ENCODE peak calls at places on chromosomes 12 and 14, in four cellular contexts. One of them, this sample, is unnamed.

GRCh38 chr14:103894034-103894722 is 34.1 kb upstream of the TDRD9 start:
- DNase-seq in NT2/D1: no peak
- DNase-seq in HCT116: no peak
- DNase-seq in PC-3: no peak
- DNase-seq in this sample: no peak

GRCh38 chr12:8077207-8077606 is 4.9 kb upstream of the NECAP1 start:
- DNase-seq in PC-3: peak; percentile 65
- DNase-seq in NT2/D1: peak; percentile 52
- DNase-seq in HCT116: no peak
- DNase-seq in this sample: peak; percentile 57

GRCh38 chr14:67311868-67312267 is 47.7 kb downstream of the ATP6V1D start:
- DNase-seq in NT2/D1: no peak
- DNase-seq in HCT116: no peak
- DNase-seq in PC-3: peak; percentile 88
- DNase-seq in this sample: no peak

GRCh38 chr12:44628180-44628579 is 247.9 kb downstream of the NELL2 start:
- DNase-seq in PC-3: no peak
- DNase-seq in HCT116: no peak
- DNase-seq in NT2/D1: no peak
- DNase-seq in this sample: no peak

GRCh38 chr12:124655317-124656213 is 88.2 kb upstream of the NCOR2 start:
- DNase-seq in HCT116: no peak
- DNase-seq in PC-3: no peak
- DNase-seq in NT2/D1: peak; percentile 94
- DNase-seq in this sample: peak; percentile 90

GRCh38 chr12:42285431-42285830 is 40.5 kb downstream of the ZCRB1 start:
- DNase-seq in HCT116: no peak
- DNase-seq in NT2/D1: no peak
- DNase-seq in PC-3: no peak
- DNase-seq in this sample: no peak

GRCh38 chr12:21130998-21131397 is at the start of gene SLCO1B1:
- DNase-seq in NT2/D1: no peak
- DNase-seq in PC-3: no peak
- DNase-seq in HCT116: no peak
- DNase-seq in this sample: no peak

GRCh38 chr12:107027304-107028053 is 40.5 kb upstream of the MTERF2 start:
- DNase-seq in NT2/D1: no peak
- DNase-seq in HCT116: peak; percentile 52
- DNase-seq in PC-3: peak; percentile 98
- DNase-seq in this sample: peak; percentile 98

GRCh38 chr12:22230280-22230794 is 104.2 kb downstream of the ST8SIA1 start:
- DNase-seq in PC-3: peak; percentile 14
- DNase-seq in NT2/D1: no peak
- DNase-seq in HCT116: no peak
- DNase-seq in this sample: peak; percentile 50

GRCh38 chr14:34425095-34425851 is 36.8 kb downstream of the SPTSSA start:
- DNase-seq in PC-3: no peak
- DNase-seq in HCT116: no peak
- DNase-seq in NT2/D1: no peak
- DNase-seq in this sample: no peak

GRCh38 chr12:39595923-39596322 is 23.7 kb downstream of the ABCD2 start:
- DNase-seq in NT2/D1: no peak
- DNase-seq in PC-3: no peak
- DNase-seq in HCT116: no peak
- DNase-seq in this sample: peak; percentile 7

GRCh38 chr14:53542692-53543091 is 389.6 kb upstream of the DDHD1 start:
- DNase-seq in HCT116: no peak
- DNase-seq in NT2/D1: no peak
- DNase-seq in PC-3: peak; percentile 75
- DNase-seq in this sample: peak; percentile 27

GRCh38 chr12:48489012-48489411 is 6.7 kb downstream of the C12orf54 start:
- DNase-seq in HCT116: no peak
- DNase-seq in PC-3: no peak
- DNase-seq in NT2/D1: no peak
- DNase-seq in this sample: peak; percentile 2

GRCh38 chr12:56221233-56221756 is 427 bp downstream of the RNF41 start:
- DNase-seq in PC-3: peak; percentile 52
- DNase-seq in NT2/D1: peak; percentile 54
- DNase-seq in HCT116: no peak
- DNase-seq in this sample: peak; percentile 94

GRCh38 chr12:58387199-58387598 is 445.8 kb downstream of the ATP23 start:
- DNase-seq in PC-3: peak; percentile 77
- DNase-seq in NT2/D1: no peak
- DNase-seq in HCT116: peak; percentile 38
- DNase-seq in this sample: peak; percentile 28

GRCh38 chr12:53454710-53455109 is 2.8 kb downstream of the PCBP2 start:
- DNase-seq in NT2/D1: no peak
- DNase-seq in PC-3: no peak
- DNase-seq in HCT116: no peak
- DNase-seq in this sample: no peak

GRCh38 chr14:104926619-104927431 is 2.1 kb downstream of the PLD4 start:
- DNase-seq in HCT116: no peak
- DNase-seq in PC-3: no peak
- DNase-seq in NT2/D1: no peak
- DNase-seq in this sample: no peak

GRCh38 chr14:51400142-51400541 is 160.1 kb downstream of the TMX1 start:
- DNase-seq in NT2/D1: no peak
- DNase-seq in PC-3: no peak
- DNase-seq in HCT116: no peak
- DNase-seq in this sample: peak; percentile 20

GRCh38 chr14:51401272-51401671 is 161.2 kb downstream of the TMX1 start:
- DNase-seq in NT2/D1: no peak
- DNase-seq in HCT116: no peak
- DNase-seq in PC-3: no peak
- DNase-seq in this sample: no peak

GRCh38 chr14:51401756-51402155 is 161.7 kb downstream of the TMX1 start:
- DNase-seq in HCT116: no peak
- DNase-seq in PC-3: no peak
- DNase-seq in NT2/D1: no peak
- DNase-seq in this sample: no peak

GRCh38 chr14:51396222-51396815 is 156.3 kb downstream of the TMX1 start:
- DNase-seq in PC-3: peak; percentile 99
- DNase-seq in NT2/D1: no peak
- DNase-seq in HCT116: no peak
- DNase-seq in this sample: peak; percentile 76

GRCh38 chr14:51398898-51399297 is 158.9 kb downstream of the TMX1 start:
- DNase-seq in HCT116: no peak
- DNase-seq in NT2/D1: no peak
- DNase-seq in PC-3: peak; percentile 99
- DNase-seq in this sample: peak; percentile 61
- H3K9ac ChIP-seq in HCT116: no peak overlapping the region
- H3K9ac ChIP-seq in NT2/D1: no peak overlapping the region
- H3K9ac ChIP-seq in PC-3: peak overlapping the region; percentile 89
- H3K9ac ChIP-seq in this sample: peak overlapping the region; percentile 31

GRCh38 chr12:116416161-116416560 is 138.7 kb upstream of the MED13L start:
- DNase-seq in PC-3: no peak
- DNase-seq in NT2/D1: no peak
- DNase-seq in HCT116: no peak
- DNase-seq in this sample: no peak
- H3K9ac ChIP-seq in PC-3: no peak overlapping the region
- H3K9ac ChIP-seq in NT2/D1: no peak overlapping the region
- H3K9ac ChIP-seq in HCT116: no peak overlapping the region
- H3K9ac ChIP-seq in this sample: no peak overlapping the region

GRCh38 chr14:94485944-94486841 is 10.2 kb upstream of the SERPINA9 start:
- DNase-seq in PC-3: peak; percentile 42
- DNase-seq in NT2/D1: peak; percentile 58
- DNase-seq in HCT116: peak; percentile 22
- DNase-seq in this sample: peak; percentile 81
- H3K9ac ChIP-seq in PC-3: no peak overlapping the region
- H3K9ac ChIP-seq in NT2/D1: peak overlapping the region; percentile 33
- H3K9ac ChIP-seq in HCT116: peak overlapping the region; percentile 28
- H3K9ac ChIP-seq in this sample: peak overlapping the region; percentile 5

GRCh38 chr14:79586401-79586800 is 624.9 kb downstream of the DIO2 start:
- DNase-seq in PC-3: no peak
- DNase-seq in NT2/D1: no peak
- DNase-seq in HCT116: no peak
- DNase-seq in this sample: no peak

GRCh38 chr14:79581912-79582576 is 629.3 kb downstream of the DIO2 start:
- DNase-seq in PC-3: peak; percentile 20
- DNase-seq in NT2/D1: no peak
- DNase-seq in HCT116: no peak
- DNase-seq in this sample: peak; percentile 20

GRCh38 chr14:79584679-79585078 is 626.6 kb downstream of the DIO2 start:
- DNase-seq in PC-3: peak; percentile 71
- DNase-seq in HCT116: no peak
- DNase-seq in NT2/D1: no peak
- DNase-seq in this sample: peak; percentile 65

GRCh38 chr14:79585845-79586244 is 625.5 kb downstream of the DIO2 start:
- DNase-seq in NT2/D1: no peak
- DNase-seq in HCT116: no peak
- DNase-seq in PC-3: peak; percentile 8
- DNase-seq in this sample: peak; percentile 62

DNA sequence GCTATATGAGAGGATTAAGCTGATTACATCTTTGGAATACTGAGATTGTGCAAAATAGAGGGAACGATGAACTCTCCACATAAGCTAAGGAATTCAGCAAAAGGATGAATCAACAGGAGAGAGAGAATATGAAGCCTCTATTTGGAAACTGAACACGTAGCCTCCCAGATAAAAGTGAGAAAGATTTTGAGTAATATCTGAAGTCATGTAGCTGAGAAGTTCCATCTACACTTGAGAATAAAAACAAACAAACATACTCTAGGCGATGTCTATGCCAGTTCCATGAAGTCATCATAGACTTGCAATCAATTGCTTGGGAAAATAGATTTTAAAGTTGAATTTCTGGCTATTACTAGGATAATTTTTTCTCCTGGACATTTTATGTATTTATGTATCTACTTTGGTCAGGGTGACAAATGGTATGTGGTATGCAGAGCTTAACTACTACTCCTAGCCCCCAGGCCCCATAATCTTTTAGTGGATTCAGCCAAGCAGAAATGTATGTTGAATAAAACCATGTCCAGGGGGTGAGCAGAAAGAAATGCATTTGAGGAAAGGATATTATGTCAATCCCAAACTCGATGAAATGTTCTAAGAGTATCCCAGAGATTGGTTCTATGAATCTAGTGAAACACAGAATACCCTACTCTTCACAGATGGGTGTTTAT is 627.4 kb downstream of the DIO2 start:
- DNase-seq in HCT116: no peak
- DNase-seq in PC-3: peak; percentile 2
- DNase-seq in NT2/D1: no peak
- DNase-seq in this sample: peak; percentile 67
- H3K9ac ChIP-seq in HCT116: no peak overlapping the region
- H3K9ac ChIP-seq in PC-3: no peak overlapping the region
- H3K9ac ChIP-seq in NT2/D1: no peak overlapping the region
- H3K9ac ChIP-seq in this sample: peak overlapping the region; percentile 30

GRCh38 chr14:22549304-22549962 is 39.6 kb downstream of the DAD1 start:
- DNase-seq in HCT116: no peak
- DNase-seq in NT2/D1: no peak
- DNase-seq in PC-3: no peak
- DNase-seq in this sample: no peak
- H3K9ac ChIP-seq in HCT116: no peak overlapping the region
- H3K9ac ChIP-seq in NT2/D1: no peak overlapping the region
- H3K9ac ChIP-seq in PC-3: no peak overlapping the region
- H3K9ac ChIP-seq in this sample: no peak overlapping the region